ENCODE peak calls at places on chromosomes 4 and X, in four cellular contexts. S is stimulated activated CD8-positive, alpha-beta memory T cell treated with anti-CD3 and anti-CD28 coated beads, Interleukin-7, amount 100 ng/mL, for 1 hour; X is ascending aorta; H is pancreas. J is an unnamed sample.

GRCh38 chr4:157389751-157390150 is 169.2 kb downstream of the GRIA2 start:
- DNase-seq in H (no peak), X (no peak), S (no peak), J (no peak)

GRCh38 chr4:72505314-72505744 is 63.7 kb downstream of the ADAMTS3 start:
- DNase-seq in X (no peak), H (no peak), S (no peak), J (no peak)

GRCh38 chr4:22962186-22962786 is 269.5 kb downstream of the GBA3 start:
- DNase-seq in H (no peak), S (no peak), X (no peak), J (no peak)

GRCh38 chr4:146255463-146255862 is 41.1 kb downstream of the REELD1 start:
- DNase-seq in H (no peak), S (no peak), X (no peak), J (no peak)

GRCh38 chr4:175509320-175509719 is 302.7 kb downstream of the GPM6A start:
- DNase-seq in H (no peak), S (no peak), X (no peak), J (no peak)

GRCh38 chr4:5715357-5715756 is 4.4 kb downstream of the EVC start:
- DNase-seq in X (no peak), H (no peak), S (no peak), J (no peak)

GRCh38 chr4:15130441-15130840 is 128.2 kb downstream of the CPEB2 start:
- DNase-seq in X (no peak), H (no peak), S (no peak), J (no peak)

GRCh38 chr4:93764647-93765246 is 63.8 kb upstream of the ATOH1 start:
- DNase-seq in H (peak), S (no peak), X (no peak), J (no peak)

GRCh38 chr4:99968330-99968729 is 18.3 kb upstream of the H2AZ1 start:
- DNase-seq in S (no peak), H (no peak), X (no peak), J (no peak)

GRCh38 chr4:13640149-13640671 is 12.7 kb upstream of the BOD1L1 start:
- DNase-seq in X (no peak), S (no peak), H (no peak), J (no peak)

GRCh38 chrX:5648941-5649568 is 579.6 kb downstream of the NLGN4X start:
- DNase-seq in H (no peak), S (no peak), X (no peak), J (no peak)